ENCODE peak calls at places on chromosomes 16 and 17, in seven cellular contexts. U is PC-3, S is colonic mucosa, X is cardiac muscle cell, P is ascending aorta, M is Panc1, Z is fibroblast of lung. A is an unnamed sample.

GRCh38 chr17:46159686-46160085 is 33.5 kb downstream of the KANSL1 start:
- DNase-seq in X (no peak), U (no peak), S (no peak), Z (peak; percentile 97), M (no peak), P (no peak), A (no peak)

GRCh38 chr17:7176870-7177209 is 2.3 kb downstream of the ASGR1 start:
- DNase-seq in P (no peak), M (no peak), S (no peak), U (no peak), X (peak; percentile 67), Z (no peak), A (no peak)

GRCh38 chr16:53100889-53101288 is 46.1 kb downstream of the CHD9 start:
- DNase-seq in Z (no peak), U (peak; percentile 1), S (no peak), X (no peak), M (no peak), P (no peak), A (no peak)

GRCh38 chr16:9567674-9568073 is 476.2 kb downstream of the HAPSTR1 start:
- DNase-seq in M (no peak), U (no peak), P (no peak), Z (no peak), S (no peak), X (no peak), A (no peak)

GRCh38 chr16:27572711-27573110 is 22.8 kb downstream of the KATNIP start:
- DNase-seq in M (no peak), S (no peak), P (no peak), Z (no peak), U (no peak), X (no peak), A (no peak)

GRCh38 chr17:48998557-48999440 is 1.6 kb downstream of the IGF2BP1 start:
- DNase-seq in P (no peak), M (no peak), U (no peak), X (peak; percentile 48), Z (peak; percentile 43), S (no peak), A (no peak)

GRCh38 chr17:1013729-1014090 is 16.8 kb downstream of the TIMM22 start:
- DNase-seq in Z (no peak), X (no peak), M (no peak), P (no peak), S (no peak), U (no peak), A (no peak)

GRCh38 chr17:21163101-21163500 is 36.3 kb downstream of the DHRS7B start:
- DNase-seq in Z (no peak), M (no peak), X (no peak), U (no peak), P (no peak), S (no peak), A (no peak)

GRCh38 chr17:10309003-10309974 is 63.5 kb downstream of the MYH13 start:
- DNase-seq in M (no peak), Z (no peak), U (no peak), P (no peak), X (no peak), S (no peak), A (no peak)

DNA sequence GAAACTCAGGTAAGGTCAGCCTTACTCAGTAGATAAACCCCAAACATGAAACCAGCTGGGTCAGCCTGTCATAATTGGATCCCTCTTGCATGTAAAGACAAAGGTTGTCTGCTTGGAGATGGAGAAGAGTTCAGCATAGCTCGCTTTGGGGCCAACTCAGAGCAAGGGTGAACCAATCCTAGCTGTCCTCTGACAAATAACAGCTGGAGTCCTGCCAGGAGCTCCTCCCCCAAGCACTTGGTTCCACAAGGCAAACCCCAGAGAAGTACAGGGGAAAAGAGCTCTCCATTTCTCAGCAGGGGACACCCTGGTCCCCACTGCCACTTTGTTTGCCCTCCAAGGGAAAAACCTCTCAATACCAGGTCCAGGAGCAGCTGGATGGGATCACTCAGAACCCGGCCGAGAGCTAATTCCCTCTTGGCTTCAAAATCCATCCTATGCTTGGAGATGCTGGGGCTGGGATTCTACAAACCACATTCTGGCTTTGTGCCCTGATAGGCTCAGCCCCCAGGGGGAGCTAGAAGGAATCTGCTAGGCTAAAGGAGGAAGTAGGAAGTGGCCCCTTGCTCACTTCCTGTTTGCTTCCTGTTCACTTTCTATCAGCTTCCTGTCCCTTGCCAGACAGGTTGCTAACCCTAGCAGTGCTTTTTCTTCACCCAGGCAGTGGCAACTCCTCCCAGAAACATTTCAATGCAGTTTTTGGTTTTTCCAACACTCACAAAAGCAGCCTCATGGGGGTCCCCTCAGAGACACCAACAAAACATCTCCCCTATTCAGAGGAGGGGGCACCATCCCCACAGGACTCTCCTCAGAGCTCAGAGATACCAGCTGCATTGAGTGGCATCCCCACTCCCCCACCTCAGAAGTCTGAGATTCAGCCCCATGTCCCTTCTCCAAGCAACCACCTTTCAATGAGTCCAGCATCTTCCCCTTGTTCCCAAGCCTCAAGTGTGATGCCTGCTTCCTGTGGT is 30.7 kb downstream of the CDRT4 start:
- DNase-seq in M (no peak), X (no peak), U (peak; percentile 79), Z (no peak), P (no peak), S (peak; percentile 62), A (peak; percentile 88)
- H3K4me1 ChIP-seq in M (no peaks in the 10 kb centered on the region), X (peaks cover 55% of the 10 kb centered on the region), U (peaks cover 13% of the 10 kb centered on the region), Z (peaks cover 18% of the 10 kb centered on the region), P (no peaks in the 10 kb centered on the region), S (no peaks in the 10 kb centered on the region), A (peaks cover 14% of the 10 kb centered on the region)

GRCh38 chr16:3152022-3152272 is 17.1 kb downstream of the ZNF213 start:
- DNase-seq in X (no peak), P (no peak), U (no peak), M (no peak), Z (no peak), S (no peak), A (no peak)

GRCh38 chr16:3149193-3149530 is 14.3 kb downstream of the ZNF213 start:
- DNase-seq in U (no peak), P (no peak), X (no peak), S (no peak), Z (no peak), M (no peak), A (no peak)

GRCh38 chr16:3152273-3153076 is 17.6 kb downstream of the ZNF213 start:
- DNase-seq in S (peak; percentile 95), P (no peak), X (peak; percentile 78), M (peak; percentile 96), U (peak; percentile 96), Z (peak; percentile 86), A (peak; percentile 78)

GRCh38 chr16:3149630-3150345 is 15.0 kb downstream of the ZNF213 start:
- DNase-seq in Z (peak; percentile 66), X (peak; percentile 77), S (peak; percentile 83), M (no peak), U (peak; percentile 44), P (no peak), A (peak; percentile 84)

DNA sequence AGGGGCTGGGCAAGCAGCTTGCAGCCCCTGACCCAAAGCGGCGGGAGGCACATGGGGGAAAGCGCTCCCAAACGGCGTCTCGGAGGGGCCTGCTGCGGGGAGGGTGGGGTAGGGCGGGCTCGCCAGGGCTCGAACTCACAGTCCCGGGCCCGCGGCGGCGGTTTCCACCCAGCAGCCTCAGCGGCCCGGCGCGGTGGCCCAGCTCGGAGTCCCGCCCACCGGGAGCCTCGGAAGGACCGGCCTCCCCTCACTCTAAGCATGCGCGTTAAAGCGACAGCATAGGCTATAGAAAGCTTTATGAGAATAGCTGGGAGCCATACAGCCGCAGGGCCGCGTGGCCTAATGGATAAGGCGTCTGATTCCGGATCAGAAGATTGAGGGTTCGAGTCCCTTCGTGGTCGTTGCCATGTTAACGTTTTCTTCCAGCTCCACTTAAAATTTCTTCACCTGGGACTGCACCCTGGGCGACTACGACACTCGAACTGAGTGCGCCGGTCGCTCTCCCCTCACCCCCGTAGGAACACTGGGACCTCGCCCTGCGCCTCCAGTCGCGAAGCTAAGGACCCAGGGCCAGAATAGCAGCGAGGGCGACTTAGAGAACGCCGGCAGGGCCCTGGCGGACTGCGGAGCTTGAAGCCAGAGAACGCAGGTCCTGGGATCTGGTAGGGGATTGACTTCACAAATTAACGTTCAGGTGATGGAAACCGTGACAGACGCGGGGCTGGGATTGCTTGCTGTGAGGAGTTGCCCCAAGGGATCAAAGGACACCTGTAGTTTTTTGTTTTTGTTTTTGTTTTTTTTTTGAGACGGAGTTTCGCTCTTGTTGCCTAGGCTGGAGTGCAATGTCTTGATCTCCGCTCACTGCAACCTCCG is 15.8 kb downstream of the ZNF213 start:
- DNase-seq in S (peak; percentile 98), Z (peak; percentile 92), X (peak; percentile 97), M (peak; percentile 99), U (peak; percentile 99), P (peak; percentile 89), A (peak; percentile 96)
- H3K4me1 ChIP-seq in S (peaks cover 5% of the 10 kb centered on the region), Z (peaks cover 2% of the 10 kb centered on the region), X (peaks cover 3% of the 10 kb centered on the region), M (peaks cover 10% of the 10 kb centered on the region), U (peaks cover 9% of the 10 kb centered on the region), P (peaks cover 15% of the 10 kb centered on the region), A (no peaks in the 10 kb centered on the region)

GRCh38 chr17:78355045-78355641 is 4.7 kb downstream of the SOCS3 start:
- DNase-seq in P (no peak), U (no peak), S (no peak), M (no peak), X (no peak), Z (no peak), A (no peak)
- H3K4me1 ChIP-seq in P (peaks cover 65% of the 10 kb centered on the region), U (peaks cover 50% of the 10 kb centered on the region), S (peaks cover 16% of the 10 kb centered on the region), M (peaks cover 63% of the 10 kb centered on the region), X (peaks cover 61% of the 10 kb centered on the region), Z (peaks cover 38% of the 10 kb centered on the region), A (no peaks in the 10 kb centered on the region)

GRCh38 chr17:61403846-61404701 is 4.4 kb downstream of the TBX2 start:
- DNase-seq in P (no peak), X (no peak), Z (no peak), S (no peak), U (no peak), M (no peak), A (no peak)
- H3K4me1 ChIP-seq in P (peaks cover 35% of the 10 kb centered on the region), X (peaks cover 44% of the 10 kb centered on the region), Z (peaks cover 15% of the 10 kb centered on the region), S (peaks cover 6% of the 10 kb centered on the region), U (peaks cover 14% of the 10 kb centered on the region), M (peaks cover 18% of the 10 kb centered on the region), A (no peaks in the 10 kb centered on the region)

GRCh38 chr16:86212706-86213426 is 297.5 kb upstream of the FOXF1 start:
- DNase-seq in Z (no peak), M (no peak), X (no peak), S (no peak), P (no peak), U (no peak), A (no peak)

GRCh38 chr16:86211800-86212199 is 298.5 kb upstream of the FOXF1 start:
- DNase-seq in U (no peak), X (no peak), P (no peak), S (no peak), Z (no peak), M (no peak), A (no peak)

GRCh38 chr16:86214326-86215232 is 295.7 kb upstream of the FOXF1 start:
- DNase-seq in M (no peak), Z (peak; percentile 51), S (no peak), P (no peak), U (no peak), X (no peak), A (no peak)

GRCh38 chr16:86215233-86215978 is 294.9 kb upstream of the FOXF1 start:
- DNase-seq in P (no peak), M (no peak), S (no peak), Z (peak; percentile 64), U (no peak), X (no peak), A (no peak)

GRCh38 chr16:86213427-86214205 is 296.7 kb upstream of the FOXF1 start:
- DNase-seq in Z (no peak), M (no peak), X (no peak), U (no peak), P (no peak), S (no peak), A (no peak)
- H3K4me1 ChIP-seq in Z (peaks cover 8% of the 10 kb centered on the region), M (no peaks in the 10 kb centered on the region), X (peaks cover 8% of the 10 kb centered on the region), U (no peaks in the 10 kb centered on the region), P (no peaks in the 10 kb centered on the region), S (no peaks in the 10 kb centered on the region), A (no peaks in the 10 kb centered on the region)

A was measured in small intestine.